ENCODE peak calls at places on chromosome 13, in six cellular contexts. O, I, Z, X, W and B are unnamed samples.

GRCh38 chr13:30569901-30570576 is 47.7 kb upstream of the USPL1 start:
- DNase-seq in O (peak; percentile 99), I (peak; percentile 40), Z (peak; percentile 37), X (peak; percentile 96), W (peak; percentile 56), B (no peak)

GRCh38 chr13:73740681-73741080 is 393.5 kb downstream of the KLF12 start:
- DNase-seq in O (peak; percentile 10), I (no peak), Z (no peak), X (no peak), W (no peak), B (no peak)

GRCh38 chr13:41668130-41668757 is 210.9 kb downstream of the RGCC start:
- DNase-seq in O (peak; percentile 95), I (no peak), Z (peak; percentile 67), X (peak; percentile 94), W (peak; percentile 68), B (peak; percentile 69)

GRCh38 chr13:32040689-32041088 is 9.1 kb downstream of the FRY start:
- DNase-seq in O (peak; percentile 29), I (no peak), Z (no peak), X (no peak), W (no peak), B (no peak)

GRCh38 chr13:44259045-44260042 is 114.3 kb upstream of the SERP2 start:
- DNase-seq in O (peak; percentile 66), I (no peak), Z (no peak), X (peak; percentile 91), W (no peak), B (no peak)

GRCh38 chr13:31056650-31057275 is 104.9 kb downstream of the HSPH1 start:
- DNase-seq in O (peak; percentile 35), I (no peak), Z (no peak), X (peak; percentile 29), W (no peak), B (no peak)

GRCh38 chr13:109743706-109744453 is 42.5 kb downstream of the IRS2 start:
- DNase-seq in O (peak; percentile 78), I (no peak), Z (peak; percentile 43), X (peak; percentile 86), W (peak; percentile 93), B (no peak)

GRCh38 chr13:23617551-23618014 is 47.4 kb downstream of the TNFRSF19 start:
- DNase-seq in O (peak; percentile 65), I (no peak), Z (no peak), X (peak; percentile 19), W (no peak), B (no peak)

GRCh38 chr13:34310539-34310938 is 492.6 kb downstream of the RFC3 start:
- DNase-seq in O (no peak), I (no peak), Z (no peak), X (no peak), W (no peak), B (no peak)

GRCh38 chr13:47310376-47310775 is 413.5 kb upstream of the HTR2A start:
- DNase-seq in O (no peak), I (no peak), Z (no peak), X (no peak), W (no peak), B (no peak)

GRCh38 chr13:23616228-23616627 is 46.0 kb downstream of the TNFRSF19 start:
- DNase-seq in O (no peak), I (no peak), Z (no peak), X (no peak), W (no peak), B (no peak)

GRCh38 chr13:113452942-113453901 is at the start of gene ADPRHL1:
- DNase-seq in O (no peak), I (no peak), Z (no peak), X (no peak), W (no peak), B (peak; percentile 15)

GRCh38 chr13:20801704-20802103 is 27.9 kb upstream of the EEF1AKMT1 start:
- DNase-seq in O (no peak), I (no peak), Z (no peak), X (no peak), W (no peak), B (no peak)

DNA sequence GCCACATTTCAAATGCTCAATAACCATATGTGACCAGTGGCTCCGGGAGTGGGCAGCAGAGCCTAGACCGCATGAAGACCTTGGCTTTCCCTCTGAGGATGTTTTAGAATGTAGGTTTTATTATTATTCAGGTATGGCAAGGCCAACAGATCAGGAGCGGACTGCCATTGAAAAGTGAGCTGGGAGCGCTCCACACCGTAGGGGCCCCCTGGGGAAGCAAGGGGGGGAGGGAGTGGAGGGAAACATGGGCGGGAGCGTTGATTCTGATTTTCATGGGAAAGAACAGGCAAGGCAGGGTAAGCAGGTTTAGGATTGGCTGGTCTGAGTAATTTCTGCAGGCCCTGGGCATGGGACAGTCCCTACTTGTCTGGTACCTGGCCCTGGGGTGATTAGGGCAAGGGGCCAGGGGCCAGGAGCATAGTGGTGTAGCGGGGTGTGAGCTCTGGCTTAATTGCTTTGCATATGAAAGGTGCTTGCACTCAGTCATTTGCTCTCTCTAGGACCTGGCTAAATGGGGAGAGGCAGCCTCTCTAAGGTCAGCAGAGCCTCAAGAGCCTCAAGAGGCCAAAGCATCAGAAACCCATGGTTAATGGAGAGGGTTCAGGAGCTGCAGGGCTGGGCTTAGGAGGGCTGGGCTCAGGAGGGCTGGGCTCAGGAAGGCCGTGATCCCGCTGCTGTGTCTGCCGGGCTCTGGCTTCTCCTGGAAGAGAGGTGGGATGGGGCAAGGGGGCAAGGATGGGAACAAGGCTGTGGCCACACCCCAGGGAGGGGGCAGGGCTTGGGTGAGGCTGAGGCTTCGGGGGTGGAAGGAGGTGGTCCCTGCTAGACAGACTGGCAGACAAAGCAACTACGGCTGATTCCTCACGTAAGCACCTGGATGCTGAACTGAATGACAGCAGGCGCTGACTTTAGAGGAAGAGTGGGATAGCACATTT is 82.0 kb upstream of the WASF3 start:
- DNase-seq in O (no peak), I (peak; percentile 83), Z (peak; percentile 83), X (no peak), W (peak; percentile 70), B (no peak)
- H3K23ac ChIP-seq in O (no peak overlapping the region), I (no peak overlapping the region), Z (no peak overlapping the region), X (no peak overlapping the region), W (no peak overlapping the region), B (no peak overlapping the region)

DNA sequence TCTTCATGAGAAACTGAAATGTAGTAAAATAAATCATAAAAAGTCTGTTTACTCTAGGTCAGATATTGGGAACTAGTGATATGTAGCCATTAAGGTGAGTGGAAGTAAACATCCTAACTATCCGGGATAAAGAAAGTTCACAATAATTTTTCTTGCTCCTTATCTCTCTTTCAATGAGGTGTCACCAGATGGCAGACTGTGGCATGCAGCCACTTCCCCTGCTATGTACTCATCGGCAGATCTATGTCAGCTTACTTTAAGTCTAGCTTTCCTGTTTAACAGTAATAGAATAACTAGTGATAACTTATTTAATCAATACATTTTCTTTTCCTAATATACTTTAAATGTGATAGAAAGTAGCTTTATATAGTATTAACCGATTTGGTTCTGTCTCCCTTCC is 181.9 kb downstream of the NDFIP2 start:
- DNase-seq in O (no peak), I (no peak), Z (no peak), X (peak; percentile 34), W (no peak), B (no peak)
- H4K91ac ChIP-seq in O (no peak overlapping the region), I (no peak overlapping the region), Z (no peak overlapping the region), X (no peak overlapping the region), W (no peak overlapping the region), B (no peak overlapping the region)

GRCh38 chr13:99859178-99860177 is 112.1 kb downstream of the ZIC5 start:
- DNase-seq in O (no peak), I (no peak), Z (no peak), X (no peak), W (no peak), B (no peak)
- H3K23ac ChIP-seq in O (no peak overlapping the region), I (no peak overlapping the region), Z (no peak overlapping the region), X (no peak overlapping the region), W (peak overlapping the region; percentile 91), B (no peak overlapping the region)

GRCh38 chr13:36862722-36863121 is 43.7 kb downstream of the RFXAP start:
- DNase-seq in O (no peak), I (no peak), Z (no peak), X (no peak), W (no peak), B (no peak)
- H4K91ac ChIP-seq in O (no peak overlapping the region), I (no peak overlapping the region), Z (no peak overlapping the region), X (no peak overlapping the region), W (no peak overlapping the region), B (no peak overlapping the region)

GRCh38 chr13:40187836-40188591 is 478.4 kb downstream of the FOXO1 start:
- DNase-seq in O (no peak), I (no peak), Z (peak; percentile 38), X (no peak), W (no peak), B (no peak)

GRCh38 chr13:40185393-40185792 is 481.0 kb downstream of the FOXO1 start:
- DNase-seq in O (no peak), I (no peak), Z (no peak), X (no peak), W (no peak), B (no peak)

GRCh38 chr13:40187324-40187795 is 479.1 kb downstream of the FOXO1 start:
- DNase-seq in O (no peak), I (no peak), Z (peak; percentile 38), X (no peak), W (no peak), B (no peak)

GRCh38 chr13:40186041-40186440 is 480.4 kb downstream of the FOXO1 start:
- DNase-seq in O (no peak), I (no peak), Z (no peak), X (no peak), W (no peak), B (no peak)

GRCh38 chr13:40186636-40187323 is 479.7 kb downstream of the FOXO1 start:
- DNase-seq in O (no peak), I (no peak), Z (no peak), X (no peak), W (no peak), B (no peak)
- H3K23ac ChIP-seq in O (no peak overlapping the region), I (no peak overlapping the region), Z (no peak overlapping the region), X (no peak overlapping the region), W (no peak overlapping the region), B (no peak overlapping the region)

DNA sequence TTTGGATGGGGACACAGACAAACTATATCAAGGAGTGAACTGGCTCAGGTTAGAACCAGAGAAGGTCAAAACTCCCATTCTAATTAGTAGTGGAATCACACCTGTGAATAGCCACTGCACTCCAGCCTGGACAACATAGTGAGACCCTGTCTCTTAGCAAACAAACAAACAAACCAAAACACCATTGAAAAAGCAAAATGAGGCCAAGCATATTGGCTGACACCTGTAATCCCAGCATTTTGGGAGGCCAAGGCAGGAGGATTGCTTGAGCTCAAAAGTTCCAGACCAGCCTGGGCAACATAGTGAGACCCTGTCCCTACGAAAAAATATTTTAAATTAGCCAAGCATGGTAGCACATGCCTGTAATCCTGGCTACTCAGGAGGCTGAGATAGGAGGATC is 39.1 kb upstream of the UBAC2 start:
- DNase-seq in O (no peak), I (no peak), Z (no peak), X (no peak), W (no peak), B (no peak)
- H4K91ac ChIP-seq in O (no peak overlapping the region), I (no peak overlapping the region), Z (no peak overlapping the region), X (no peak overlapping the region), W (no peak overlapping the region), B (no peak overlapping the region)

DNA sequence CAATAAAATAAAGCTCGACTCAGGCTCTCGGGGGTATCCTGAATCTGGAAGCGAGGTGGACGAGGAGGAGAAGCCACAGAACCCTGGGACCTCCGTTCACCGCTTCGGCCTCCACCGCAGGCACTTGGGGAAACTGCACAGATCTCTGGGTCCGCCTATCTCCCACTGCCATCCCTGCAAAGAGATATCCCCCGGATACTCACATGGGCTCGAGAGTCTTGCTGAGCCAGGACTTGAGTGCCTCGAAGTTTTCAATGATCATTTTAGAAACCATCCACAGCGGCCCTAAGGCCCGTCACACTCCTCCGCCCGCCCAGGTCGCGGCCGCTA is 589 bp downstream of the RBM26 start:
- DNase-seq in O (no peak), I (no peak), Z (peak; percentile 34), X (peak; percentile 54), W (no peak), B (no peak)
- H3K23ac ChIP-seq in O (peak overlapping the region; percentile 90), I (no peak overlapping the region), Z (no peak overlapping the region), X (no peak overlapping the region), W (no peak overlapping the region), B (no peak overlapping the region)

GRCh38 chr13:46206138-46206537 is 5.6 kb upstream of the LRRC63 start:
- DNase-seq in O (no peak), I (no peak), Z (no peak), X (no peak), W (no peak), B (no peak)
- H4K91ac ChIP-seq in O (no peak overlapping the region), I (no peak overlapping the region), Z (no peak overlapping the region), X (no peak overlapping the region), W (no peak overlapping the region), B (no peak overlapping the region)